ENCODE peak calls at places on chromosomes 1 and 21, in four cellular contexts. L is fibroblast of lung, X is NT2/D1, W is sigmoid colon. D is an unnamed sample.

GRCh38 chr1:67532452-67533216 is 102.4 kb upstream of the SERBP1 start:
- DNase-seq in L (peak; percentile 84), X (peak; percentile 79), W (peak; percentile 66), D (no peak)

GRCh38 chr1:182786223-182787001 is 3.2 kb upstream of the NPL start:
- DNase-seq in L (peak; percentile 60), X (peak; percentile 80), W (peak; percentile 81), D (peak; percentile 80)

GRCh38 chr1:42975038-42975437 is 16.4 kb upstream of the SLC2A1 start:
- DNase-seq in L (no peak), X (no peak), W (no peak), D (no peak)

GRCh38 chr21:44058652-44058964 is 46.5 kb downstream of the TRAPPC10 start:
- DNase-seq in L (no peak), X (no peak), W (no peak), D (no peak)

GRCh38 chr1:41656088-41656487 is 171.6 kb upstream of the EDN2 start:
- DNase-seq in L (no peak), X (no peak), W (no peak), D (peak; percentile 18)

GRCh38 chr1:195804547-195804946 is 803.7 kb downstream of the KCNT2 start:
- DNase-seq in L (no peak), X (no peak), W (no peak), D (no peak)

GRCh38 chr1:64161347-64162080 is 41.9 kb upstream of the UBE2U start:
- DNase-seq in L (peak; percentile 88), X (no peak), W (peak; percentile 71), D (no peak)

GRCh38 chr21:33265664-33266049 is 510 bp upstream of the IL10RB start:
- DNase-seq in L (no peak), X (no peak), W (peak; percentile 79), D (peak; percentile 78)

GRCh38 chr1:53681647-53682368 is 57.2 kb downstream of the GLIS1 start:
- DNase-seq in L (peak; percentile 22), X (peak; percentile 77), W (no peak), D (no peak)

GRCh38 chr21:45224189-45224938 is 63.3 kb downstream of the POFUT2 start:
- DNase-seq in L (peak; percentile 17), X (no peak), W (no peak), D (peak; percentile 84)

GRCh38 chr1:58739851-58740466 is 40.1 kb upstream of the MYSM1 start:
- DNase-seq in L (peak; percentile 38), X (peak; percentile 44), W (no peak), D (no peak)

GRCh38 chr1:51423098-51423821 is 92.9 kb upstream of the TTC39A start:
- DNase-seq in L (peak; percentile 25), X (peak; percentile 11), W (no peak), D (no peak)

GRCh38 chr1:8040586-8040985 is 14.5 kb upstream of the ERRFI1 start:
- DNase-seq in L (peak; percentile 99), X (no peak), W (peak; percentile 92), D (peak; percentile 81)

GRCh38 chr1:42450081-42450480 is 5.7 kb downstream of the ZMYND12 start:
- DNase-seq in L (no peak), X (no peak), W (no peak), D (no peak)

GRCh38 chr1:39720094-39720999 is 18.3 kb upstream of the PPIE start:
- DNase-seq in L (peak; percentile 32), X (peak; percentile 23), W (no peak), D (no peak)

GRCh38 chr1:16924216-16924918 is 2.6 kb downstream of the CROCC start:
- DNase-seq in L (no peak), X (no peak), W (peak; percentile 63), D (peak; percentile 84)

GRCh38 chr1:230877924-230878583 is 9.7 kb upstream of the C1orf198 start:
- DNase-seq in L (no peak), X (no peak), W (no peak), D (no peak)

GRCh38 chr1:107153033-107153432 is 12.2 kb downstream of the NTNG1 start:
- DNase-seq in L (peak; percentile 55), X (no peak), W (no peak), D (no peak)

GRCh38 chr1:2415337-2415736 is 3.0 kb upstream of the PEX10 start:
- DNase-seq in L (no peak), X (no peak), W (no peak), D (no peak)

GRCh38 chr1:2415801-2416208 is 3.4 kb upstream of the PEX10 start:
- DNase-seq in L (no peak), X (no peak), W (no peak), D (no peak)

GRCh38 chr1:2417083-2417832 is 4.9 kb upstream of the PEX10 start:
- DNase-seq in L (no peak), X (no peak), W (no peak), D (no peak)

GRCh38 chr1:2417833-2418225 is 5.5 kb upstream of the PEX10 start:
- DNase-seq in L (no peak), X (no peak), W (no peak), D (no peak)

GRCh38 chr1:2416403-2416802 is 4.0 kb upstream of the PEX10 start:
- DNase-seq in L (no peak), X (no peak), W (no peak), D (no peak)
- H3K4me3 ChIP-seq in L (no peak overlapping the region), X (no peak overlapping the region), W (no peak overlapping the region), D (no peak overlapping the region)

GRCh38 chr1:219988387-219988786 is 57.9 kb downstream of the EPRS1 start:
- DNase-seq in L (no peak), X (no peak), W (no peak), D (no peak)

GRCh38 chr1:219988818-219989217 is 57.5 kb downstream of the EPRS1 start:
- DNase-seq in L (no peak), X (no peak), W (no peak), D (no peak)

GRCh38 chr1:219990782-219991510 is 55.4 kb downstream of the EPRS1 start:
- DNase-seq in L (peak; percentile 30), X (peak; percentile 13), W (no peak), D (no peak)

GRCh38 chr1:219987325-219987724 is 59.0 kb upstream of the SLC30A10 start:
- DNase-seq in L (no peak), X (no peak), W (no peak), D (no peak)

GRCh38 chr1:219985169-219985568 is 56.8 kb upstream of the SLC30A10 start:
- DNase-seq in L (no peak), X (no peak), W (no peak), D (no peak)
- H3K36me3 ChIP-seq in L (peaks cover 2% of the 10 kb centered on the region), X (peaks cover 77% of the 10 kb centered on the region), W (peaks cover 21% of the 10 kb centered on the region), D (peaks cover 19% of the 10 kb centered on the region)

DNA sequence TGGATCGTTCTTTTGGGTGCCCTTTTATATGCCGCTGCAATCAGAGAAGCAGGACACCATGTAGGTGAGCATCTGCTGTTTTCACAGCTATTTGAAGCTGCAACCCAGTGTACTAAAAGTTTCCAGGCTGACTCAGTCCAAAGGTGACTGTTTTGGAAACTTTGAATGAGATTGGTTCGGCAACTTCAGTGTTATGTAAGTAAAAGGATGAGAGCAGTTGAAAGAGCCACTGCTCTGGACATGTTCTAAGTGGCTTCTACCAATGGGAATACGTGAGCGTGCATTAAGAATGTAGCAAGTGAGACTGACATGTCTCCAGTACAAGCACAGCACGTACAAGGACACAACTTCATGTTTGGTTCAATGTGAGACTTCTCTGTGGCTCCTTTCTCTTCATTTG is 55.6 kb downstream of the DDR2 start:
- DNase-seq in L (peak; percentile 53), X (no peak), W (peak; percentile 62), D (no peak)
- H3K4me1 ChIP-seq in L (peaks cover 32% of the 10 kb centered on the region), X (peaks cover 4% of the 10 kb centered on the region), W (peaks cover 87% of the 10 kb centered on the region), D (peaks cover 9% of the 10 kb centered on the region)

GRCh38 chr1:46557403-46557802 is 6.0 kb upstream of the KNCN start:
- DNase-seq in L (no peak), X (no peak), W (no peak), D (no peak)

GRCh38 chr1:46556822-46557221 is 5.4 kb upstream of the KNCN start:
- DNase-seq in L (peak; percentile 65), X (no peak), W (no peak), D (no peak)

GRCh38 chr1:46555826-46556619 is 4.6 kb upstream of the KNCN start:
- DNase-seq in L (no peak), X (no peak), W (no peak), D (no peak)

GRCh38 chr1:46558141-46558963 is 6.9 kb upstream of the KNCN start:
- DNase-seq in L (no peak), X (peak; percentile 68), W (no peak), D (no peak)

DNA sequence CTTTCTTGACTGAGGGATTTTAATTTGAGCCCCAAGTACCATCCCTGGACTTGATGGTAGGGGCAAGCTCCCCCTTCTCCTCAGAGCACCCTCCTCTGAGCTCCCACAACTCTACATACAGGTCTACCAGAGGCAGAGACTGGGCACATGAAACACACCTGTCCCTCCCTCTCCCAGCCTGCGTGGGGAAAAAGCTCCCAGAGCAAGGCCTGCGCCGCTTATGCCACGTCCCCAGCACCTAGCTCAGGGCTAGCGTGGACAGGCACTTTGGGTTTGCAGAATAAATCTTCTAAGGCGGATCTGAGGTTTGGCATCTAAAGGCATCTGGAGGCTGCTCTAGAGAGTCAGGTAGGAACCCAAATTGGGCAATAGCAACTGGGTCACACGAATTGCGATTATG is 7.5 kb upstream of the KNCN start:
- DNase-seq in L (no peak), X (no peak), W (no peak), D (no peak)
- H3K4me3 ChIP-seq in L (no peak overlapping the region), X (no peak overlapping the region), W (no peak overlapping the region), D (no peak overlapping the region)

GRCh38 chr1:165675794-165676193 is 22.6 kb downstream of the ALDH9A1 start:
- DNase-seq in L (no peak), X (no peak), W (no peak), D (no peak)
- H3K36me3 ChIP-seq in L (peaks cover 3% of the 10 kb centered on the region), X (peaks cover 77% of the 10 kb centered on the region), W (peaks cover 35% of the 10 kb centered on the region), D (peaks cover 20% of the 10 kb centered on the region)